ENCODE peak calls at places on chromosomes 3 and 15, in four cellular contexts. One of them, this sample, is unnamed.

GRCh38 chr3:183539821-183540220 is 15.7 kb downstream of the KLHL6 start:
- DNase-seq in neural progenitor cell: no peak
- DNase-seq in fibroblast of the aortic adventitia: no peak
- DNase-seq in BJ: no peak
- DNase-seq in this sample: no peak

GRCh38 chr3:13539285-13539625 is 9.7 kb upstream of the FBLN2 start:
- DNase-seq in fibroblast of the aortic adventitia: peak
- DNase-seq in neural progenitor cell: no peak
- DNase-seq in BJ: peak
- DNase-seq in this sample: no peak

GRCh38 chr15:53739651-53740050 is 19.8 kb downstream of the WDR72 start:
- DNase-seq in BJ: no peak
- DNase-seq in neural progenitor cell: no peak
- DNase-seq in fibroblast of the aortic adventitia: no peak
- DNase-seq in this sample: no peak

GRCh38 chr3:124650798-124651197 is 79.5 kb upstream of the UMPS start:
- DNase-seq in BJ: no peak
- DNase-seq in neural progenitor cell: peak
- DNase-seq in fibroblast of the aortic adventitia: no peak
- DNase-seq in this sample: no peak

GRCh38 chr3:123620338-123620737 is 35.5 kb upstream of the HACD2 start:
- DNase-seq in BJ: no peak
- DNase-seq in neural progenitor cell: no peak
- DNase-seq in fibroblast of the aortic adventitia: peak
- DNase-seq in this sample: no peak

GRCh38 chr3:43138488-43139231 is 32.8 kb upstream of the POMGNT2 start:
- DNase-seq in fibroblast of the aortic adventitia: no peak
- DNase-seq in neural progenitor cell: no peak
- DNase-seq in BJ: no peak
- DNase-seq in this sample: no peak

GRCh38 chr3:108408883-108409612 is 101.3 kb downstream of the MYH15 start:
- DNase-seq in BJ: no peak
- DNase-seq in fibroblast of the aortic adventitia: no peak
- DNase-seq in neural progenitor cell: no peak
- DNase-seq in this sample: no peak

GRCh38 chr3:51698209-51698608 is 8.7 kb upstream of the GRM2 start:
- DNase-seq in BJ: no peak
- DNase-seq in neural progenitor cell: no peak
- DNase-seq in fibroblast of the aortic adventitia: no peak
- DNase-seq in this sample: no peak

GRCh38 chr3:112231727-112232126 is 62.3 kb downstream of the SLC9C1 start:
- DNase-seq in BJ: no peak
- DNase-seq in neural progenitor cell: no peak
- DNase-seq in fibroblast of the aortic adventitia: no peak
- DNase-seq in this sample: no peak

GRCh38 chr3:150721285-150722130 is 17.8 kb upstream of the ERICH6 start:
- DNase-seq in fibroblast of the aortic adventitia: peak
- DNase-seq in neural progenitor cell: peak
- DNase-seq in BJ: no peak
- DNase-seq in this sample: peak

GRCh38 chr3:104642827-104643226 is 723.9 kb upstream of the ALCAM start:
- DNase-seq in fibroblast of the aortic adventitia: peak
- DNase-seq in neural progenitor cell: no peak
- DNase-seq in BJ: no peak
- DNase-seq in this sample: no peak

GRCh38 chr3:152538518-152538917 is 269.8 kb downstream of the MBNL1 start:
- DNase-seq in BJ: no peak
- DNase-seq in neural progenitor cell: no peak
- DNase-seq in fibroblast of the aortic adventitia: no peak
- DNase-seq in this sample: no peak

GRCh38 chr15:26771168-26771916 is 1.5 kb downstream of the GABRB3 start:
- DNase-seq in BJ: no peak
- DNase-seq in neural progenitor cell: peak
- DNase-seq in fibroblast of the aortic adventitia: no peak
- DNase-seq in this sample: no peak

DNA sequence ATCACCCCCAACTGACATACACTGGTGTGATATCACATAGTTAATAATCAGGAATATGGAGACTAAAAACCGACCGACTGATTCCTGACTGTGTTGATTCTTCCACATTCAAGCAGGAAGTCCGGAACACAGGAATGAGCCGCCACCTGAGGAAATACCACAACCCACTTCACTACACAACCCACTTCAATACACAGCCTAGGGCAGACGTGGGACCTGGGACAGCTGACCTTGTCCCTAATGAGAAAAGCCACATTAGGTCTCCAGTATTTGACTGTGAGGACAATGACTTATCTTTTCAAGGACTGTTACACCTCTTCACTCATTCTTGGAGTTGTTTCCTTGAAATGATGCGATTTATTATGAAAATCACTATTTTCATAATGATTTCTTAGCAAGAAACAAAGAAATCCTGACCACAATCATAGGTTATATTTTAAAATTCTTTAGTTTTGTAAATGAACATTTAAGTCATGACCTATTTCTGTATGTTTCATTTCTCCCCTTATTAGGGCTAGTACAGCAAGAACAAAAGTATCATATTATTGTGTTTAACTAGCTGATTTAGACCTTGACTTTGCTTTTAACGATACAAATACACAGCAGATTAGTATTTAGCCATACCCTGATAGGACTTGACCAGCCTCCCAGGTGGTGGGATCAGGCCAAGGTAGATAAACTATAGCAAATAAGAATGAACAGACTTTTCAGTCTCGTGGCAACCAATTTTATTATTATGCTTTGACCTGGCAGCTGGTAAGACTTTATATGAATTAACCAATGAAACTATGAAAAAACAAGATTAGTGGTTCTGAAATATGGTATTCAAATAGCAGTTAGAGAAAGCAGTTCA is 6.1 kb downstream of the RAB27A start:
- DNase-seq in neural progenitor cell: no peak
- DNase-seq in fibroblast of the aortic adventitia: no peak
- DNase-seq in BJ: no peak
- DNase-seq in this sample: no peak
- H3K4me3 ChIP-seq in neural progenitor cell: no peak
- H3K4me3 ChIP-seq in fibroblast of the aortic adventitia: no peak
- H3K4me3 ChIP-seq in BJ: no peak
- H3K4me3 ChIP-seq in this sample: no peak

GRCh38 chr3:187713504-187713903 is 11.1 kb upstream of the RTP2 start:
- DNase-seq in BJ: no peak
- DNase-seq in fibroblast of the aortic adventitia: peak
- DNase-seq in neural progenitor cell: no peak
- DNase-seq in this sample: no peak

GRCh38 chr3:187719628-187720336 is 17.4 kb upstream of the RTP2 start:
- DNase-seq in fibroblast of the aortic adventitia: no peak
- DNase-seq in neural progenitor cell: peak
- DNase-seq in BJ: no peak
- DNase-seq in this sample: no peak

GRCh38 chr3:187718802-187719201 is 16.4 kb upstream of the RTP2 start:
- DNase-seq in neural progenitor cell: no peak
- DNase-seq in BJ: no peak
- DNase-seq in fibroblast of the aortic adventitia: no peak
- DNase-seq in this sample: no peak

GRCh38 chr3:187717572-187717971 is 15.2 kb upstream of the RTP2 start:
- DNase-seq in BJ: no peak
- DNase-seq in fibroblast of the aortic adventitia: peak
- DNase-seq in neural progenitor cell: no peak
- DNase-seq in this sample: no peak

GRCh38 chr3:187714404-187714979 is 12.1 kb upstream of the RTP2 start:
- DNase-seq in neural progenitor cell: peak
- DNase-seq in fibroblast of the aortic adventitia: peak
- DNase-seq in BJ: no peak
- DNase-seq in this sample: no peak
- TF ChIP-seq CTCF in neural progenitor cell: peak
- TF ChIP-seq CTCF in fibroblast of the aortic adventitia: peak
- TF ChIP-seq CTCF in BJ: peak
- TF ChIP-seq CTCF in this sample: peak

GRCh38 chr3:19937459-19938362 is 3.7 kb upstream of the EFHB start:
- DNase-seq in BJ: no peak
- DNase-seq in fibroblast of the aortic adventitia: peak
- DNase-seq in neural progenitor cell: no peak
- DNase-seq in this sample: no peak

GRCh38 chr3:19934098-19934566 is at the start of gene EFHB:
- DNase-seq in BJ: no peak
- DNase-seq in fibroblast of the aortic adventitia: no peak
- DNase-seq in neural progenitor cell: peak
- DNase-seq in this sample: no peak

GRCh38 chr3:19932422-19932821 is 1.6 kb downstream of the EFHB start:
- DNase-seq in neural progenitor cell: no peak
- DNase-seq in BJ: no peak
- DNase-seq in fibroblast of the aortic adventitia: no peak
- DNase-seq in this sample: no peak

GRCh38 chr3:19931180-19931692 is 2.8 kb downstream of the EFHB start:
- DNase-seq in BJ: no peak
- DNase-seq in neural progenitor cell: no peak
- DNase-seq in fibroblast of the aortic adventitia: no peak
- DNase-seq in this sample: no peak

GRCh38 chr3:19931767-19932188 is 2.2 kb downstream of the EFHB start:
- DNase-seq in BJ: no peak
- DNase-seq in neural progenitor cell: no peak
- DNase-seq in fibroblast of the aortic adventitia: no peak
- DNase-seq in this sample: no peak
- H3K4me3 ChIP-seq in BJ: no peak
- H3K4me3 ChIP-seq in neural progenitor cell: no peak
- H3K4me3 ChIP-seq in fibroblast of the aortic adventitia: no peak
- H3K4me3 ChIP-seq in this sample: no peak

GRCh38 chr15:43143203-43143941 is 10.0 kb downstream of the TMEM62 start:
- DNase-seq in neural progenitor cell: no peak
- DNase-seq in fibroblast of the aortic adventitia: no peak
- DNase-seq in BJ: no peak
- DNase-seq in this sample: no peak
- TF ChIP-seq CTCF in neural progenitor cell: no peak
- TF ChIP-seq CTCF in fibroblast of the aortic adventitia: no peak
- TF ChIP-seq CTCF in BJ: no peak
- TF ChIP-seq CTCF in this sample: no peak

DNA sequence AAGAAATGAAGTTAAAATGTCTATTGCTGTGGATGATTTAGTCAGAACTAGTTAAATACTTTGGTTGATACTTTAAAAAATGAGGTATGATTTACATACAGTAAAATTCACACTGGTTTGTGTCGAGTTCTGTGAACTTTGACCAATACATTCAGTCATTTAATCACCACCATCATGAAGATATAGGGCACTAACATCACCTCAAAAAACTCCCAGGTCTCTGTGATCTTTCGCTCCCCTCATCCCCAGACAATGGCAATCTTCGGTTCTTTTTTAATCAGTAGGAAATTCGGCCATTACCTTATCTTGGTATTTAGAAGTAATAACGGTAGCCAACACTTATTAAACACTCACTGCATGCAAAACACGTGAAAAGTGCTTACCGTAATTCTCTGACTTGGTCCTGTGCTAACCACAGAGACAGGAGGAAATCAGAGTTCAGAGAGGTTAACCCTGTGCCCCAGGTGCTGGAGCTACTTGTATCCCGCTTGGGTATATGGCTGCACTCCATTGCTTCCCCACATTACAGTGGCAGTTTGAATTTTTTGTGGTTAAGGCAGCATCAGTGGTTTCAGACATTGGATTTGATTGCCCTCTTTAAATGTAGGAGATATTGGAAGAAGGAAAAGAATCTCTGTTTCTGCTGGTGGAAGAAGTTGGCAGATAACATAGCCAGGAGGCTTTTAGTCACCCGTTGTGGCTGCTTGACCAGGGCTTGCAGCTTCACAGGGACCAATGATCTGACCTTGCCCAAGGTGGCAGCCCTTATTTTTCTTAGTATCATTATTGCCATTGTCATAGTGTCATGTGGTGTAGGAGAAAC is 4.2 kb downstream of the PLCL2 start:
- DNase-seq in BJ: no peak
- DNase-seq in neural progenitor cell: no peak
- DNase-seq in fibroblast of the aortic adventitia: no peak
- DNase-seq in this sample: no peak
- H3K4me3 ChIP-seq in BJ: no peak
- H3K4me3 ChIP-seq in neural progenitor cell: no peak
- H3K4me3 ChIP-seq in fibroblast of the aortic adventitia: peak
- H3K4me3 ChIP-seq in this sample: no peak

GRCh38 chr15:69954726-69955125 is 143.0 kb downstream of the TLE3 start:
- DNase-seq in BJ: no peak
- DNase-seq in fibroblast of the aortic adventitia: no peak
- DNase-seq in neural progenitor cell: peak
- DNase-seq in this sample: no peak

GRCh38 chr15:69957175-69957574 is 140.5 kb downstream of the TLE3 start:
- DNase-seq in fibroblast of the aortic adventitia: no peak
- DNase-seq in neural progenitor cell: no peak
- DNase-seq in BJ: no peak
- DNase-seq in this sample: no peak

GRCh38 chr15:69956417-69956816 is 141.3 kb downstream of the TLE3 start:
- DNase-seq in neural progenitor cell: no peak
- DNase-seq in fibroblast of the aortic adventitia: no peak
- DNase-seq in BJ: no peak
- DNase-seq in this sample: no peak

GRCh38 chr15:69953816-69954215 is 143.9 kb downstream of the TLE3 start:
- DNase-seq in BJ: no peak
- DNase-seq in neural progenitor cell: no peak
- DNase-seq in fibroblast of the aortic adventitia: no peak
- DNase-seq in this sample: no peak

DNA sequence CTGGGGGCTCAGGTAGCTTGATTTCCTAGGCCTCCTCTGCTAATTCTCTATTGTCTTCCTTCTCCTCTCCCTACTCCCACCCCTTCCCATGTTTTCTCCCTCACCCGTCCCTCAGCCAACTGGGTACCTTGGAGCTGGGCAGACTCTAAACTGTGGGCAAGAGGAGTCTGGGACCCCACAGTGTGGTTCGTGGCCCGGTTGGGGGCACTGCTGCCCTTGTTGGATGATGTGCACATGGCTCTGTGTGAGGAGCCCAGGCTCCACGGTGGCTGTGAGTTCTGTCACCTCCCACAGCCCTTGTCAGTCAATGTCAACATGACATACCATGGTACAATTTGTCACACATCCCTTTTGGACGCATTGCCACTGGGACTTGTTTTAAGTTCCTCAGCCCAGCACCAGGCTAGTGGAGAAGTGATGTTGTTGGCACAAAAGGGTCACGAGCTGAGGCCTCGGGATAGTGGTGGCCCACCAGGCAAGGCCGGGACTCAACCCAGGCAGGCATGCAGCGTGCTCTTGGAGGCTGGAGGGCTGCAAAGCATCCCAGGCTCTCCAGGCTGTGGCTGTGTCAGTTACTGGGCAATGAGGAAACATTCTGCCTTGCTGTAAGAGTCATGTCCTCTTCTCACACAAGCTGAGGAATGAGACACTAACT is 142.3 kb downstream of the TLE3 start:
- DNase-seq in BJ: no peak
- DNase-seq in neural progenitor cell: no peak
- DNase-seq in fibroblast of the aortic adventitia: no peak
- DNase-seq in this sample: no peak
- TF ChIP-seq CTCF in BJ: no peak
- TF ChIP-seq CTCF in neural progenitor cell: no peak
- TF ChIP-seq CTCF in fibroblast of the aortic adventitia: no peak
- TF ChIP-seq CTCF in this sample: no peak

DNA sequence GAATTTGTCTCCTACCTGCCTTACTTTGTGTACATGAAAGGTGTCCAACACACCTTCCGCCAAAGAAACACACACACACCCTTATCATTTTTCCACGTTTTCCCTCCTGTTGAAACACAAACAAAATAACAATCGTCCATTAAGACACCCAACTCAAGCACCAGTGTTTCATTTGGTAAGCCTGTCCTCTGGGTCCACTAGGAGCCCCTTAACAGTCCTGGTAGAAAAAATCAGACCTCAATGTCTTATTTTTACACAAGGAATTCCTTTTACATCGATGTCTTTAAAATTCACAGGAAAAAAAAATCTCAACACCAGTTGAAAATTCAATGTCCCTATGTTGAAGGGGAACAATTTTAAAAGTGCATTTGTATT is 4.0 kb downstream of the HES1 start:
- DNase-seq in fibroblast of the aortic adventitia: no peak
- DNase-seq in neural progenitor cell: no peak
- DNase-seq in BJ: no peak
- DNase-seq in this sample: no peak
- H3K4me3 ChIP-seq in fibroblast of the aortic adventitia: no peak
- H3K4me3 ChIP-seq in neural progenitor cell: peak
- H3K4me3 ChIP-seq in BJ: no peak
- H3K4me3 ChIP-seq in this sample: no peak

This sample was measured in HFF-Myc.